ENCODE peak calls at places on chromosome 20, in nine cellular contexts. P, Y, B, I, R, S, J, X and Z are unnamed samples. For H3K9me3, the result is how much of the 10 kb centered on the place peaks cover.

GRCh38 chr20:2872304-2873009 is 824 bp upstream of the PTPRA start:
- DNase-seq in P (peak), R (peak), J (no peak), I (peak), Y (no peak), X (peak), S (no peak), B (peak), Z (peak)

GRCh38 chr20:43915209-43916072 is 789 bp downstream of the TOX2 start:
- DNase-seq in X (no peak), I (peak), R (no peak), B (peak), P (no peak), S (no peak), Y (no peak), J (no peak), Z (no peak)

GRCh38 chr20:6866741-6867140 is 99.3 kb downstream of the BMP2 start:
- DNase-seq in B (no peak), I (no peak), S (no peak), J (no peak), R (no peak), Y (no peak), X (no peak), P (no peak), Z (no peak)

GRCh38 chr20:34921436-34921835 is 34.2 kb downstream of the GSS start:
- DNase-seq in R (no peak), Y (no peak), P (no peak), B (no peak), I (no peak), J (no peak), S (no peak), X (no peak), Z (no peak)

GRCh38 chr20:10419550-10420133 is 14.4 kb downstream of the MKKS start:
- DNase-seq in R (no peak), I (no peak), X (no peak), Y (peak), J (no peak), S (peak), P (no peak), B (no peak), Z (no peak)

GRCh38 chr20:60137657-60138245 is 179.5 kb downstream of the CDH26 start:
- DNase-seq in J (peak), X (no peak), P (no peak), R (no peak), S (peak), I (no peak), B (peak), Y (no peak), Z (no peak)

GRCh38 chr20:47934761-47935160 is 149.5 kb upstream of the SULF2 start:
- DNase-seq in X (no peak), R (no peak), S (no peak), I (no peak), P (no peak), J (no peak), Y (no peak), B (no peak), Z (no peak)

GRCh38 chr20:58102744-58103516 is 125.5 kb downstream of the ANKRD60 start:
- DNase-seq in B (no peak), X (no peak), I (no peak), R (no peak), Y (no peak), P (no peak), J (no peak), S (no peak), Z (no peak)

GRCh38 chr20:45014671-45015415 is 48.5 kb downstream of the STK4 start:
- DNase-seq in P (no peak), X (no peak), S (no peak), R (no peak), Y (no peak), B (no peak), I (no peak), J (no peak), Z (no peak)

GRCh38 chr20:51902933-51903332 is 100.6 kb upstream of the SALL4 start:
- DNase-seq in I (no peak), B (no peak), J (no peak), Y (no peak), P (no peak), R (no peak), X (no peak), S (no peak), Z (no peak)

GRCh38 chr20:436476-436875 is 25.9 kb downstream of the TBC1D20 start:
- DNase-seq in S (no peak), R (no peak), B (no peak), X (no peak), Y (no peak), P (no peak), I (no peak), J (no peak), Z (no peak)

GRCh38 chr20:59042151-59042795 is at the start of gene PRELID3B:
- DNase-seq in X (peak), B (peak), S (no peak), I (no peak), Y (no peak), J (no peak), R (no peak), P (peak), Z (no peak)

GRCh38 chr20:57536120-57536708 is 11.3 kb upstream of the CTCFL start:
- DNase-seq in J (no peak), X (peak), P (no peak), S (no peak), B (no peak), Y (no peak), R (no peak), I (no peak), Z (no peak)

GRCh38 chr20:39775110-39775509 is 813.0 kb downstream of the DHX35 start:
- DNase-seq in P (no peak), S (no peak), R (no peak), I (peak), B (no peak), Y (no peak), J (no peak), X (peak), Z (no peak)

GRCh38 chr20:1817577-1818211 is 77.5 kb upstream of the SIRPA start:
- DNase-seq in P (no peak), S (no peak), R (no peak), Y (no peak), X (no peak), J (no peak), B (peak), I (no peak), Z (no peak)

GRCh38 chr20:11924923-11925322 is 7.2 kb downstream of the BTBD3 start:
- DNase-seq in S (no peak), P (no peak), Y (no peak), I (no peak), X (no peak), B (no peak), J (no peak), R (no peak), Z (no peak)

GRCh38 chr20:57654363-57654997 is 34.3 kb upstream of the ZBP1 start:
- DNase-seq in S (peak), X (peak), I (peak), P (peak), Y (peak), B (peak), R (no peak), J (peak), Z (peak)

GRCh38 chr20:2207770-2208097 is 88.1 kb upstream of the TGM3 start:
- DNase-seq in J (no peak), Y (no peak), R (no peak), I (no peak), B (no peak), S (no peak), X (no peak), P (no peak), Z (no peak)

GRCh38 chr20:47043076-47043475 is 148.4 kb downstream of the EYA2 start:
- DNase-seq in R (no peak), I (no peak), B (no peak), Y (no peak), J (no peak), P (no peak), S (no peak), X (no peak), Z (no peak)

GRCh38 chr20:48066256-48066655 is 281.0 kb upstream of the SULF2 start:
- DNase-seq in J (no peak), P (no peak), S (no peak), R (no peak), I (peak), Y (no peak), X (no peak), B (no peak), Z (no peak)

GRCh38 chr20:48015943-48016723 is 230.9 kb upstream of the SULF2 start:
- DNase-seq in B (no peak), P (no peak), X (no peak), S (no peak), R (no peak), Y (no peak), J (no peak), I (no peak), Z (no peak)

GRCh38 chr20:62234346-62234745 is 4.0 kb upstream of the OSBPL2 start:
- DNase-seq in B (peak), J (no peak), I (no peak), Y (no peak), S (no peak), P (no peak), R (no peak), X (no peak), Z (peak)

GRCh38 chr20:35049776-35050352 is 42.7 kb downstream of the TRPC4AP start:
- DNase-seq in B (no peak), Y (no peak), X (no peak), R (no peak), J (no peak), I (peak), P (no peak), S (no peak), Z (no peak)

GRCh38 chr20:61560361-61560853 is 308.3 kb downstream of the CDH4 start:
- DNase-seq in X (no peak), R (no peak), I (no peak), B (peak), Y (no peak), S (no peak), P (no peak), J (peak), Z (no peak)

GRCh38 chr20:47785900-47786762 is 850 bp upstream of the SULF2 start:
- DNase-seq in B (peak), P (peak), X (peak), R (no peak), J (no peak), I (peak), Y (no peak), S (peak), Z (peak)

GRCh38 chr20:53883098-53883762 is 187.2 kb downstream of the BCAS1 start:
- DNase-seq in I (no peak), S (no peak), P (no peak), B (no peak), X (no peak), Y (no peak), J (no peak), R (no peak), Z (no peak)

GRCh38 chr20:53133134-53133533 is 161.0 kb downstream of the TSHZ2 start:
- DNase-seq in Y (no peak), I (no peak), S (no peak), X (no peak), J (no peak), P (no peak), B (no peak), R (no peak), Z (no peak)

GRCh38 chr20:36086767-36087166 is 67.8 kb upstream of the EPB41L1 start:
- DNase-seq in S (peak), X (no peak), I (no peak), P (no peak), R (no peak), J (no peak), Y (no peak), B (no peak), Z (no peak)

GRCh38 chr20:23639490-23639958 is 1.8 kb upstream of the CST3 start:
- DNase-seq in R (no peak), B (peak), S (no peak), X (no peak), I (no peak), P (no peak), Y (no peak), J (no peak), Z (no peak)

GRCh38 chr20:23636182-23636907 is 1.4 kb downstream of the CST3 start:
- DNase-seq in B (no peak), P (no peak), Y (no peak), R (no peak), J (no peak), I (no peak), S (no peak), X (no peak), Z (no peak)

GRCh38 chr20:23636908-23637281 is 860 bp downstream of the CST3 start:
- DNase-seq in J (no peak), Y (no peak), X (no peak), S (no peak), R (no peak), P (no peak), B (no peak), I (no peak), Z (no peak)

GRCh38 chr20:23638309-23638708 is 554 bp upstream of the CST3 start:
- DNase-seq in I (no peak), J (no peak), B (no peak), P (no peak), Y (no peak), S (no peak), R (no peak), X (no peak), Z (no peak)

DNA sequence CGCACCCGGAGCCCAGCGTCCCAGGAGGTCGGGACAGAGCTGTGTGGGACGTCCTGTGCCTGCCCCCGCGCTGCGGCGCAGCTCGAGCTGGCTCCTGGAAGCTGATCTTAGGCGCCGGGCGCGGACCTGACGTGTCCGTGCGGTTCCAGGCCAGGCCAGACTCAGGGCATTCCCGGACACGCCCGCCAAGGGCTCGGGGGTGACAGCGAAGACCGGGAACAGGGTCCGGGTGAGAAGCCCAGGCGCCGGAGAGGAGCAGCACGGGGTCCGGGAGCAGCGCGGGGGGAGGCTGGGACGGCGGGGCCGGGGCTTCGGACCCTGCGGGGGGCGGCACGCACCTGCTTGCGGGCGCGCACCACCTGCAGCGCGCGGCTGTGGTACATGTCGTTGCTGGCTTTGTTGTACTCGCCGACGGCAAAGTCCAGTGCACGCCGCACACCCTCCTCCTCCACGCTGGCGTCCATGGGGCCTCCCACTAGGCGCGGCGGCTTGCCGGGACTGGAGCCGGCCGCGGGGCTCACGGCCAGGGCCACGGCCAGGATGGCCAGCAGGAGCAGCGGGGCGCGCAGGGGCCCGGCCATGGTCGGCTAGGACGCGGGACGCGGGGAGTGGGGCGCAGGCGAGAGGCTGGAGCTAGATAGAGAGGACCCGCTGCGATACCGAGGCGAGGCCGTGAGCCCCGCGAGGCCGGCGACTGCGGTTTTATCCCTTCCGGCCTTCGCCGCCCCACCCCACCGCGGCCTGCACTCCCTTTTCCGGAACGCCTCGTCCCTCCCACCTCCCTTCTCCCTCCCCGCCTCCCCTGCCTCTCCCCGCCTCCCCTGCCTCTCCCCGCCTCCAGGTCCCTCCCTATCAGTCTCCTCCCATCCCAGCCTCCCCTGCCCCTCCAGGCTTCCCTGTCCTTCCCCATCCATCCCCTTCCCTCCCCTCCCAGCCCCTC is at the start of gene CST3:
- DNase-seq in Y (peak), J (no peak), B (peak), R (no peak), S (peak), I (peak), P (peak), X (peak), Z (peak)
- TF ChIP-seq POLR2AphosphoS5 in Y (peak), J (no peak), B (peak), R (peak), S (peak), I (peak), P (peak), X (peak), Z (peak)

GRCh38 chr20:49280463-49281058 is 2.7 kb upstream of the ZNFX1 start:
- DNase-seq in R (no peak), X (no peak), Y (no peak), B (no peak), S (no peak), P (no peak), I (no peak), J (no peak), Z (no peak)

GRCh38 chr20:49283176-49283702 is 5.4 kb upstream of the ZNFX1 start:
- DNase-seq in S (no peak), Y (no peak), I (no peak), B (no peak), X (no peak), P (no peak), R (no peak), J (no peak), Z (no peak)

GRCh38 chr20:49282584-49283171 is 4.8 kb upstream of the ZNFX1 start:
- DNase-seq in Y (no peak), P (no peak), S (no peak), B (no peak), J (no peak), X (no peak), R (no peak), I (no peak), Z (no peak)

GRCh38 chr20:49281059-49281912 is 3.4 kb upstream of the ZNFX1 start:
- DNase-seq in J (no peak), B (no peak), P (peak), I (peak), Y (no peak), R (no peak), S (no peak), X (no peak), Z (no peak)

GRCh38 chr20:49281913-49282467 is 4.1 kb upstream of the ZNFX1 start:
- DNase-seq in X (no peak), Y (no peak), I (no peak), R (no peak), P (no peak), J (no peak), B (no peak), S (no peak), Z (no peak)
- H3K9me3 ChIP-seq in X (under half), Y (under half), I (under half), R (under half), P (under half), J (under half), B (under half), S (under half), Z (under half)

GRCh38 chr20:32650545-32650944 is 23.2 kb downstream of the C20orf203 start:
- DNase-seq in X (no peak), P (no peak), J (no peak), Y (no peak), R (no peak), B (no peak), S (no peak), I (no peak), Z (no peak)
- TF ChIP-seq POLR2AphosphoS5 in X (no peak), P (no peak), J (no peak), Y (no peak), R (no peak), B (no peak), S (no peak), I (no peak), Z (no peak)

DNA sequence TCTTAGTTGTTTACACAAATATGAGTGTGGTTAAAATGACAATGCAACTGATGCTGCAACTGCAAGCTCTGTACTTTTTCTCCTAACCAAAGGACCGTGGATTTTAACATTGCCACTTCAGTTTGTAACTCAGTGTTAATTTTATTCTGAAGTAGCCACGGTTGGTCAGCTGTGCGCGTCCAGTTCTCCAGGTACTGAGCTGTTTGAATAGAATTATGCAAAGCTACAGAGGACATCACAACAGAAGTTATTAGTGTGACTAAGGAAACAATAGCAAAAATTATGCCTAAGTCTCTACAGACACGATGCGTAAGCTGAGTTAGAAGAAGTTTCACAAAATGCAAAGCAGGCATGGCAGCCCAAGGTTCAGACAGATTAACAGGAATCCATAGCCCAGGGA is 4.4 kb upstream of the ABHD12 start:
- DNase-seq in R (no peak), I (no peak), B (no peak), X (no peak), S (no peak), Y (no peak), J (no peak), P (no peak), Z (no peak)
- H3K9me3 ChIP-seq in R (under half), I (under half), B (under half), X (under half), S (under half), Y (under half), J (under half), P (under half), Z (under half)

GRCh38 chr20:33897313-33897912 is 86.3 kb downstream of the CHMP4B start:
- DNase-seq in P (no peak), R (no peak), X (no peak), I (no peak), Y (no peak), S (peak), J (no peak), B (no peak), Z (no peak)

GRCh38 chr20:33901132-33901523 is 90.0 kb downstream of the CHMP4B start:
- DNase-seq in Y (no peak), X (no peak), J (no peak), I (no peak), S (no peak), P (no peak), R (no peak), B (no peak), Z (no peak)

GRCh38 chr20:33900515-33901131 is 89.5 kb downstream of the CHMP4B start:
- DNase-seq in P (no peak), I (no peak), S (no peak), J (no peak), Y (no peak), X (no peak), R (no peak), B (no peak), Z (no peak)

GRCh38 chr20:33899106-33899505 is 88.0 kb downstream of the CHMP4B start:
- DNase-seq in R (no peak), Y (no peak), B (no peak), P (no peak), I (no peak), S (no peak), J (no peak), X (no peak), Z (no peak)

GRCh38 chr20:33902011-33902410 is 90.9 kb downstream of the CHMP4B start:
- DNase-seq in B (no peak), R (no peak), Y (no peak), S (no peak), J (no peak), I (no peak), X (no peak), P (no peak), Z (no peak)
- TF ChIP-seq POLR2AphosphoS5 in B (no peak), R (no peak), Y (no peak), S (no peak), J (no peak), I (no peak), X (no peak), P (no peak), Z (no peak)

DNA sequence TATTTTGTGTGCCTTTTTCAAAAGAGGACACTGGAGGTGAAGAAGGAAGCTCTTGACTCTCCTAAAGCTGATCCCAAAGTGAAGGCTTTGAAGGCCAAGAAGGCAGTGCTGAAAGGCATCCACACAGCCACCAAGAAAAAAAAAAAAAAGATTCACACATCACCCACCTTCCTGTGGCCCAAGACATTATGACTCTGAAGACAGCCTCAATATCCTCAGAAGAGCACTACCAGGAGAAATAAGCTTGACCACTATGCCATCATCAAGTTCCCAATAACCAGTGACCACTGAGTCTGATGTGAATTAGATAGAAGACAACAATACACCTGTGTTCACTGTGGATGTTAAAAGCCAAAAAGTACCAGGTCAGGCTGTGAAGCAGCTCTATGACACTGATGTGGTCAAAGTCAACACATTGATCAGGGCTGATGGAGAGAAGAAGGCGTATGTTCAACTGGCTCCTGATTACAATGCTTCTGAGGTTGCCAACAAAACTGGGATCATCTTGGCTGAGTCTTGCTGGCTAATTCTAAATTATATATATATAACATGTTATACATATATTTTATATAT is 59.4 kb downstream of the PLCG1 start:
- DNase-seq in X (no peak), Y (no peak), J (no peak), P (no peak), S (no peak), R (no peak), I (no peak), B (no peak), Z (no peak)
- H3K9me3 ChIP-seq in X (under half), Y (under half), J (under half), P (under half), S (under half), R (under half), I (under half), B (under half), Z (under half)